ENCODE peak calls at places on chromosomes 1 and 21, in four cellular contexts. F, R, Z and J are unnamed samples.

GRCh38 chr1:23977854-23978191 is 2.3 kb downstream of the SRSF10 start:
- DNase-seq in F (no peak), R (no peak), Z (no peak), J (no peak)

GRCh38 chr1:167514278-167514677 is 4.1 kb downstream of the CD247 start:
- DNase-seq in F (no peak), R (no peak), Z (no peak), J (no peak)

GRCh38 chr1:244048566-244049141 is 2.4 kb upstream of the ZBTB18 start:
- DNase-seq in F (no peak), R (no peak), Z (no peak), J (no peak)

GRCh38 chr1:234262754-234263105 is 110.5 kb upstream of the COA6 start:
- DNase-seq in F (peak), R (no peak), Z (no peak), J (no peak)

GRCh38 chr1:6251233-6251632 is 7.3 kb downstream of the HES3 start:
- DNase-seq in F (no peak), R (no peak), Z (no peak), J (no peak)

GRCh38 chr1:2927995-2928732 is 93.1 kb upstream of the ACTRT2 start:
- DNase-seq in F (no peak), R (no peak), Z (no peak), J (no peak)

GRCh38 chr21:26050857-26051256 is 119.7 kb downstream of the APP start:
- DNase-seq in F (no peak), R (no peak), Z (no peak), J (no peak)

GRCh38 chr1:111499026-111499790 is 4.2 kb downstream of the ADORA3 start:
- DNase-seq in F (no peak), R (no peak), Z (no peak), J (no peak)

GRCh38 chr1:5920201-5920600 is 72.0 kb downstream of the NPHP4 start:
- DNase-seq in F (no peak), R (no peak), Z (no peak), J (no peak)

GRCh38 chr21:23127973-23128372 is 2129.8 kb downstream of the NCAM2 start:
- DNase-seq in F (no peak), R (no peak), Z (no peak), J (no peak)

GRCh38 chr1:216523449-216524190 is 100.4 kb upstream of the USH2A start:
- DNase-seq in F (no peak), R (no peak), Z (no peak), J (no peak)

GRCh38 chr1:224525411-224526040 is 90.6 kb upstream of the CNIH3 start:
- DNase-seq in F (no peak), R (no peak), Z (no peak), J (peak)

GRCh38 chr1:182226618-182227017 is 165.0 kb downstream of the GLUL start:
- DNase-seq in F (no peak), R (no peak), Z (no peak), J (no peak)

GRCh38 chr1:1777510-1777909 is 760 bp downstream of the NADK start:
- DNase-seq in F (no peak), R (no peak), Z (no peak), J (no peak)

GRCh38 chr1:197439708-197440107 is 171.7 kb downstream of the CRB1 start:
- DNase-seq in F (no peak), R (no peak), Z (no peak), J (no peak)

GRCh38 chr1:147577033-147577773 is 35.9 kb downstream of the BCL9 start:
- DNase-seq in F (no peak), R (no peak), Z (no peak), J (no peak)